ENCODE peak calls at places on chromosomes 6 and 20, in five cellular contexts. Y is AG09309, L is uterus, A is dorsolateral prefrontal cortex, U is GM23248. I is an unnamed sample.

GRCh38 chr20:36543187-36544133 is 2.1 kb downstream of the MYL9 start:
- DNase-seq in Y (no peak), L (peak), A (no peak), U (peak), I (no peak)

GRCh38 chr6:170063431-170063830 is 227.4 kb downstream of the DLL1 start:
- DNase-seq in Y (no peak), L (no peak), A (no peak), U (no peak), I (no peak)

GRCh38 chr6:71289039-71289801 is 609 bp downstream of the OGFRL1 start:
- DNase-seq in Y (no peak), L (no peak), A (no peak), U (peak), I (no peak)

GRCh38 chr6:10389739-10390494 is 25.0 kb downstream of the TFAP2A start:
- DNase-seq in Y (no peak), L (no peak), A (no peak), U (no peak), I (no peak)

GRCh38 chr6:111838749-111839484 is 34.3 kb downstream of the FYN start:
- DNase-seq in Y (no peak), L (no peak), A (no peak), U (no peak), I (no peak)

GRCh38 chr6:27864906-27865883 is 47.0 kb downstream of the OR2B2 start:
- DNase-seq in Y (peak), L (peak), A (no peak), U (peak), I (no peak)

GRCh38 chr6:117264487-117265424 is 602 bp upstream of the VGLL2 start:
- DNase-seq in Y (no peak), L (no peak), A (no peak), U (peak), I (no peak)

GRCh38 chr6:142796571-142796970 is 148.4 kb downstream of the HIVEP2 start:
- DNase-seq in Y (peak), L (no peak), A (no peak), U (peak), I (no peak)

GRCh38 chr6:166418691-166419143 is 36.0 kb upstream of the MPC1 start:
- DNase-seq in Y (no peak), L (no peak), A (no peak), U (no peak), I (no peak)

GRCh38 chr20:38633577-38634093 is 32.0 kb downstream of the ARHGAP40 start:
- DNase-seq in Y (no peak), L (no peak), A (peak), U (peak), I (no peak)

GRCh38 chr6:156390621-156391378 is 386.4 kb upstream of the ARID1B start:
- DNase-seq in Y (no peak), L (no peak), A (no peak), U (no peak), I (peak)

GRCh38 chr6:3061501-3061941 is 6.8 kb upstream of the RIPK1 start:
- DNase-seq in Y (no peak), L (no peak), A (no peak), U (peak), I (no peak)

GRCh38 chr6:96520851-96521115 is 823 bp upstream of the UFL1 start:
- DNase-seq in Y (no peak), L (no peak), A (no peak), U (peak), I (no peak)

GRCh38 chr6:17115251-17116089 is 13.6 kb downstream of the STMND1 start:
- DNase-seq in Y (peak), L (peak), A (no peak), U (peak), I (no peak)

GRCh38 chr6:75882734-75883133 is 133.7 kb downstream of the MYO6 start:
- DNase-seq in Y (peak), L (no peak), A (no peak), U (peak), I (no peak)

GRCh38 chr6:157527471-157527907 is 146.5 kb downstream of the ZDHHC14 start:
- DNase-seq in Y (no peak), L (peak), A (no peak), U (no peak), I (no peak)

GRCh38 chr6:13914346-13914745 is 10.4 kb upstream of the RNF182 start:
- DNase-seq in Y (no peak), L (no peak), A (no peak), U (no peak), I (no peak)

GRCh38 chr6:66307490-66307889 is 600.5 kb upstream of the EYS start:
- DNase-seq in Y (no peak), L (no peak), A (no peak), U (no peak), I (no peak)

GRCh38 chr20:47749367-47749766 is 35.9 kb downstream of the SULF2 start:
- DNase-seq in Y (no peak), L (peak), A (no peak), U (no peak), I (no peak)

GRCh38 chr6:143549630-143550268 is 38.2 kb upstream of the FUCA2 start:
- DNase-seq in Y (no peak), L (no peak), A (no peak), U (no peak), I (no peak)

GRCh38 chr6:155327326-155328073 is 13.2 kb upstream of the TFB1M start:
- DNase-seq in Y (peak), L (peak), A (peak), U (peak), I (no peak)

GRCh38 chr20:3739054-3739925 is 6.8 kb downstream of the HSPA12B start:
- DNase-seq in Y (no peak), L (no peak), A (no peak), U (no peak), I (no peak)

GRCh38 chr20:10504893-10505292 is 69.8 kb downstream of the SLX4IP start:
- DNase-seq in Y (no peak), L (peak), A (no peak), U (no peak), I (no peak)

GRCh38 chr6:7262037-7262461 is 51.0 kb downstream of the SSR1 start:
- DNase-seq in Y (no peak), L (no peak), A (no peak), U (no peak), I (no peak)

GRCh38 chr20:20083796-20084195 is 31.5 kb downstream of the CFAP61 start:
- DNase-seq in Y (no peak), L (no peak), A (no peak), U (peak), I (no peak)

GRCh38 chr6:74867286-74867685 is 338.6 kb downstream of the COL12A1 start:
- DNase-seq in Y (no peak), L (no peak), A (no peak), U (peak), I (no peak)

GRCh38 chr6:39507331-39507998 is 185.0 kb upstream of the KCNK16 start:
- DNase-seq in Y (no peak), L (no peak), A (no peak), U (no peak), I (no peak)

GRCh38 chr20:58179432-58180099 is 48.9 kb downstream of the ANKRD60 start:
- DNase-seq in Y (no peak), L (peak), A (peak), U (peak), I (no peak)

GRCh38 chr6:88584581-88584980 is 378.8 kb downstream of the RNGTT start:
- DNase-seq in Y (no peak), L (no peak), A (no peak), U (no peak), I (no peak)

GRCh38 chr6:6657085-6657819 is 68.7 kb downstream of the LY86 start:
- DNase-seq in Y (no peak), L (no peak), A (no peak), U (no peak), I (no peak)

GRCh38 chr20:62587757-62588402 is 54.4 kb upstream of the SLCO4A1 start:
- DNase-seq in Y (no peak), L (no peak), A (no peak), U (peak), I (no peak)

GRCh38 chr6:25250878-25251277 is 28.3 kb upstream of the CARMIL1 start:
- DNase-seq in Y (peak), L (no peak), A (no peak), U (peak), I (no peak)

GRCh38 chr6:158596861-158597260 is 37.0 kb downstream of the TMEM181 start:
- DNase-seq in Y (no peak), L (no peak), A (peak), U (no peak), I (no peak)

GRCh38 chr6:143510991-143511891 is at the start of gene FUCA2:
- DNase-seq in Y (peak), L (peak), A (peak), U (peak), I (peak)

DNA sequence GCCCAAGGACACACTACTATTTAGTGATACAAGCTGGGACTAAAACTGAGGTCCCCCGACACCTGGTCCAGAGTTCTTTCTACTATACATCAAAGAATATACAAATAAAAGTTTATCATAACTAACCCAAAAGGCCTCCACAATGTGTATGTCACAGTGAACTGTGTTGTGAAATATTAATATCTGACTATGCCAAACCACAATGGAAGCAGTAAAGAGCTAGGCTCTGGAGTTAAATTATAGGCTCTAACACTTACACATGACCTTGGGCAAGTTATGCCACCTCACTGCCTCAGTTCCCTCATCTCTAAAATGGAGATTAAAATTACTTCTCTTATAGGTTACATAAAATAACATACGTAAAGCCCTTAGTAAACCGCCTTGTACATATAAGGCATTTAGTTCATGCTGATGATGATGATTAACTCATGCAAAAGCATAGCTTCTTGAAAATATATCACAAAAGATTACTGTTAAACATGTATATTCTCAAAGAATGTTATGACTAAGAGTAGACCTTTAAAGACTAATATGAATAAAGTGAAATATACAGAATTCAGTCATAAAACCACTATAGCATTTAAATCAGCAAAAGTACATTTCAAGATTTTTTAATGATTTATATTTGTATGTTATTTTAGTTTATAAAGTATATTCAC is 5.7 kb downstream of the SUPT3H start:
- DNase-seq in Y (no peak), L (no peak), A (no peak), U (peak), I (no peak)
- H3K4me3 ChIP-seq in Y (no peak), L (no peak), A (no peak), U (no peak), I (no peak)

DNA sequence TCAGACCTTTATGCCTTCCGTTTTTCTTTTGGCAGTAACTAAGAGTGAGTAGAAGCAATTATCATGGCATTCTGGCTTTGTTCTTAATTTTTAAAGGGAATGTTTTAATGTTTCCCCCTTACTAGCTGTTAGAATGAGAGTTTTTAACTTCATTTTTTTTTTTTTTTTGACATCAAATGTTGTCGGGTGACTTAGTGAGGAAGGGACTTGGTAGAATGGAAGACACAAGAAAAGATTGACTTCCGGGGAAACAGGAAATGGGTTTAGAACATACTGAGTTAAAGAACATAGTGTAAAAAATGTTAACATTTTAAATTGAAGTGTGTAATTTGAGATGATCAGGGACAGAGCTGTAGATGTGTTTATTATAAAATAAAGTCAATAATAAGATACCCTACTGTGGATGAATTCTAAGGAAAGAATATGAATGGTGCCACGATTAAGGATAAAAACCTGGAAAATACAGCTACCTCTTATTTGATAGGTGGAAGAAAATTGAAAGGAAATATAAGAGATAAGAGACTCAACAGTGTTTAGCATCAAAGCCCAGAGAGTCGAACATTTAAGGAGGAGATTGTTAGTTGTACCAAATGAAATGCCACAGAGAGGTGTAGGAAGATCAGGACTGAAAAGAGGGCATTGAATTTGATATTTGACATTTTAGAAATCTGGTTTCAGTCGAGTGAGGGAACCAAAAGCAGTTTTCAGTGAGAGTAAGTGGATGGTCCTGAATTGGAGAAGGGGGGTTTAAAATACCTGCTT is 9.4 kb downstream of the HSF2 start:
- DNase-seq in Y (no peak), L (no peak), A (no peak), U (no peak), I (no peak)
- H3K4me3 ChIP-seq in Y (no peak), L (no peak), A (no peak), U (no peak), I (no peak)

DNA sequence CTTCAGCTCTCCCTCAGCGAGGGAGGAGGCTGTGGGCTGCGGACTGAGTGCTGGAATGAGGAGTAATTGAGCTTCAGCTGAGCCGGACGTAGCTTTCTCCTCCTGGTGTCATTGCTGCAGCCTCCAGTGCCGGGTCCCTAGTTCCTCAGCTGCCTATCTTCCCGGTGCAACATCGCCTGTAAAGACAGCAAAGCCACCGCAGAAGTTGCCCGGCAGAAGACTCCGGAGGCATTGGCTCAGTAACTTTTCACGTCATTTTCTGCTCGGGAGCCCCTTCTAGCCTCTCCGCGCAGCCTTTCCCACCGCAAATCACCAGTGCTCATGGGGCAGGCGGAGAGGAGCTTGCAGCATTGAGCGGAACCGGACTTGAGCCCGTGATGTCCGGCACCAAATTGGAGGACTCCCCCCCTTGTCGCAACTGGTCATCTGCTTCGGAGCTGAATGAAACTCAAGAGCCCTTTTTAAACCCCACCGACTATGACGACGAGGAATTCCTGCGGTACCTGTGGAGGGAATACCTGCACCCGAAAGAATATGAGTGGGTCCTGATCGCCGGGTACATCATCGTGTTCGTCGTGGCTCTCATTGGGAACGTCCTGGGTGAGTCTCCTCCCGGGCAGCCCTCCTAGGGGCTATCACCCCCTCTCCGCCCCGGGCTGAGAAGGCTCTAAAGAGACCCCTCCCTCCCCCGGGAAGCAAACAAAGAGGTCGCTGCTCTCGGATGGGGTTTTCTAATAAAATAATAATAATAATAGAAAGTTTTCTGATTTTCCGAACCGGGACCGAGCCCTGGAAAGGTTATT is at the start of gene HCRTR2:
- DNase-seq in Y (no peak), L (no peak), A (peak), U (no peak), I (no peak)
- H3K4me3 ChIP-seq in Y (no peak), L (no peak), A (peak), U (no peak), I (peak)

GRCh38 chr20:21235346-21235712 is 67.8 kb upstream of the XRN2 start:
- DNase-seq in Y (no peak), L (no peak), A (no peak), U (no peak), I (no peak)
- H3K4me3 ChIP-seq in Y (no peak), L (no peak), A (peak), U (no peak), I (no peak)

DNA sequence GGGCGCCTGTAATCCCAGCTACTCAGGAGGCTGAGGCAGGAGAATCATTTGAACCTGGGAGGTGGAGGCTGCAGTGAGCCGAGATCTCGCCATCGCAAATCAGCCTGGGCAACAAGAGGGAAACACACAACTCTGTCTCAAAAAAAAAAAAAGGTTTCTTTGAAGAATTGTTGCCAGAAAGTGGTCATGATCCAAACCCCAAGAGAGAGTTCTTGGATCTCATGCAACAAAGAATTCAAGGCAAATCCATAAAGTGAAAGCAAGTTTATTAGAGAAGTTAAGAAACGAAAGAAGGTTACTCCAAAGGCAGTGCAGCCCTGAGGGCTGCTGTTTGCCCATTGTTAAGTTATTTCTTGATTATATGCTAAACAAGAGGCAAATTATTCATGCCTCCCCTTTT is 14.5 kb upstream of the KIFC1 start:
- DNase-seq in Y (no peak), L (no peak), A (no peak), U (peak), I (no peak)
- H3K4me3 ChIP-seq in Y (no peak), L (no peak), A (no peak), U (no peak), I (no peak)